ENCODE peak calls at places on chromosomes 4 and X, in six cellular contexts. Q is hippocampal formation, S is anterior cingulate cortex, C is ascending aorta, Z is NCI-H774, F is SW 1271. T is an unnamed sample.

GRCh38 chr4:159828687-159829086 is 725.8 kb downstream of the RAPGEF2 start:
- DNase-seq in F (no peak), S (no peak), Q (no peak), Z (no peak), C (no peak), T (no peak)

GRCh38 chr4:152663203-152664066 is 16.4 kb downstream of the TMEM154 start:
- DNase-seq in Q (no peak), C (no peak), Z (no peak), S (no peak), F (no peak), T (no peak)

GRCh38 chr4:83238393-83238792 is 46.2 kb downstream of the COQ2 start:
- DNase-seq in C (no peak), F (no peak), Z (no peak), Q (no peak), S (no peak), T (no peak)

GRCh38 chrX:65926095-65927019 is 113.5 kb downstream of the VSIG4 start:
- DNase-seq in Z (no peak), F (no peak), C (no peak), S (no peak), Q (no peak), T (no peak)

GRCh38 chrX:38561951-38562719 is 793 bp downstream of the TSPAN7 start:
- DNase-seq in Z (no peak), C (no peak), Q (peak; percentile 31), S (peak; percentile 60), F (no peak), T (no peak)

GRCh38 chr4:177119693-177120092 is 190.0 kb upstream of the NEIL3 start:
- DNase-seq in Q (no peak), C (no peak), F (no peak), Z (no peak), S (no peak), T (no peak)

GRCh38 chr4:85106805-85107336 is 140.4 kb upstream of the WDFY3 start:
- DNase-seq in Q (no peak), F (no peak), Z (no peak), S (no peak), C (no peak), T (no peak)

GRCh38 chr4:67750691-67751090 is 3.5 kb downstream of the GNRHR start:
- DNase-seq in Z (no peak), F (no peak), C (no peak), Q (no peak), S (no peak), T (no peak)

GRCh38 chr4:73692284-73692683 is 48.1 kb upstream of the CXCL8 start:
- DNase-seq in C (no peak), F (no peak), Q (no peak), Z (no peak), S (no peak), T (no peak)

T was measured in thoracic aorta.